ENCODE peak calls at places on chromosomes 1 and 21, in nine cellular contexts. M is mucosa of descending colon, A is colonic mucosa, L is left ventricle myocardium inferior, I is brain microvascular endothelial cell, P is fibroblast of lung, V is lower leg skin, X is dorsolateral prefrontal cortex, U is tibial artery. R is an unnamed sample.

GRCh38 chr1:113887776-113888175 is 395 bp upstream of the BCL2L15 start:
- DNase-seq in M (no peak), P (no peak), L (no peak), X (no peak), A (no peak), I (no peak), U (no peak), V (no peak), R (no peak)

GRCh38 chr1:22318279-22318983 is 133.2 kb upstream of the ZBTB40 start:
- DNase-seq in A (no peak), M (no peak), X (no peak), U (no peak), L (no peak), I (no peak), P (no peak), V (no peak), R (no peak)

GRCh38 chr1:181089777-181090505 is 1.4 kb downstream of the IER5 start:
- DNase-seq in I (no peak), V (peak), M (peak), A (peak), P (peak), L (peak), X (peak), U (peak), R (peak)

GRCh38 chr1:180598333-180598979 is 33.4 kb upstream of the XPR1 start:
- DNase-seq in M (peak), U (no peak), V (no peak), L (no peak), A (peak), X (no peak), I (no peak), P (peak), R (no peak)

GRCh38 chr1:228393268-228393699 is 13.4 kb downstream of the TRIM11 start:
- DNase-seq in I (peak), M (peak), P (peak), A (no peak), L (peak), X (no peak), V (no peak), U (peak), R (peak)

GRCh38 chr1:71093938-71094337 is 13.1 kb upstream of the ZRANB2 start:
- DNase-seq in M (no peak), P (peak), U (no peak), A (no peak), I (no peak), X (no peak), V (no peak), L (no peak), R (no peak)

GRCh38 chr1:70504821-70505193 is 93.7 kb downstream of the CTH start:
- DNase-seq in X (no peak), M (peak), I (peak), L (no peak), P (peak), A (no peak), U (no peak), V (no peak), R (peak)

GRCh38 chr1:1162597-1163537 is 10.8 kb upstream of the TTLL10 start:
- DNase-seq in U (no peak), I (no peak), V (no peak), M (peak), X (no peak), L (no peak), A (peak), P (no peak), R (no peak)

GRCh38 chr1:11979453-11979817 is 809 bp upstream of the MFN2 start:
- DNase-seq in L (no peak), A (no peak), U (no peak), X (no peak), V (no peak), M (no peak), P (no peak), I (no peak), R (no peak)

GRCh38 chr1:238201992-238202391 is 311.3 kb upstream of the ZP4 start:
- DNase-seq in A (no peak), V (no peak), U (no peak), I (no peak), X (no peak), P (no peak), L (no peak), M (no peak), R (no peak)

GRCh38 chr1:221718391-221719277 is 23.3 kb downstream of the DUSP10 start:
- DNase-seq in A (no peak), M (no peak), I (no peak), P (peak), L (no peak), V (no peak), X (no peak), U (no peak), R (peak)

GRCh38 chr1:30054126-30054525 is 669.3 kb downstream of the MATN1 start:
- DNase-seq in A (no peak), P (no peak), M (no peak), I (no peak), U (peak), V (no peak), L (no peak), X (no peak), R (no peak)

GRCh38 chr21:33067457-33067856 is 2.5 kb upstream of the OLIG1 start:
- DNase-seq in M (no peak), I (no peak), U (no peak), L (no peak), P (no peak), X (no peak), V (no peak), A (no peak), R (no peak)

GRCh38 chr1:246294263-246294662 is 212.8 kb downstream of the SMYD3 start:
- DNase-seq in A (no peak), L (no peak), U (no peak), I (no peak), V (no peak), M (no peak), P (no peak), X (no peak), R (no peak)

GRCh38 chr21:33412832-33413519 is 9.8 kb downstream of the IFNGR2 start:
- DNase-seq in X (no peak), V (no peak), L (no peak), P (no peak), A (peak), I (no peak), U (no peak), M (peak), R (no peak)

GRCh38 chr1:51924455-51924854 is 45.9 kb upstream of the NRDC start:
- DNase-seq in I (peak), A (no peak), L (no peak), M (no peak), X (no peak), V (no peak), U (no peak), P (peak), R (peak)

GRCh38 chr1:227885135-227885647 is 62.5 kb downstream of the WNT9A start:
- DNase-seq in I (no peak), L (no peak), V (peak), P (no peak), M (no peak), X (no peak), U (peak), A (peak), R (no peak)

GRCh38 chr1:205576011-205576410 is 55.8 kb downstream of the ELK4 start:
- DNase-seq in L (no peak), U (no peak), V (no peak), P (no peak), M (no peak), X (peak), A (peak), I (no peak), R (no peak)

GRCh38 chr21:29441651-29442050 is 142.9 kb downstream of the BACH1 start:
- DNase-seq in V (no peak), M (no peak), P (peak), U (no peak), A (no peak), L (no peak), X (no peak), I (no peak), R (no peak)

GRCh38 chr1:30596891-30597290 is 126.5 kb downstream of the MATN1 start:
- DNase-seq in M (no peak), P (no peak), L (no peak), A (no peak), V (no peak), I (no peak), U (peak), X (no peak), R (no peak)

GRCh38 chr1:151393583-151393982 is 5.8 kb upstream of the PSMB4 start:
- DNase-seq in V (no peak), I (no peak), X (no peak), P (no peak), L (no peak), M (no peak), U (no peak), A (no peak), R (no peak)

GRCh38 chr21:45867041-45867630 is 114.4 kb upstream of the COL6A1 start:
- DNase-seq in I (no peak), V (no peak), U (no peak), X (no peak), M (no peak), P (no peak), A (no peak), L (no peak), R (no peak)

GRCh38 chr1:170520601-170521000 is 11.4 kb upstream of the GORAB start:
- DNase-seq in U (no peak), A (no peak), M (no peak), V (no peak), X (no peak), P (peak), L (no peak), I (peak), R (peak)
- H3K4me3 ChIP-seq in U (no peak), A (no peak), M (no peak), V (no peak), X (no peak), P (no peak), L (no peak), I (no peak), R (no peak)

GRCh38 chr1:219927956-219928790 is at the start of gene SLC30A10:
- DNase-seq in P (peak), M (peak), X (peak), L (no peak), A (peak), U (no peak), I (no peak), V (no peak), R (no peak)
- TF ChIP-seq CTCF in P (no peak), M (no peak), X (peak), L (no peak), A (no peak), U (no peak), I (peak), V (no peak), R (no peak)

GRCh38 chr1:94094466-94095111 is 26.4 kb downstream of the ABCA4 start:
- DNase-seq in A (peak), U (peak), I (peak), M (peak), P (peak), V (peak), L (peak), X (peak), R (peak)
- H3K4me3 ChIP-seq in A (no peak), U (peak), I (no peak), M (no peak), P (peak), V (no peak), L (peak), X (no peak), R (no peak)

DNA sequence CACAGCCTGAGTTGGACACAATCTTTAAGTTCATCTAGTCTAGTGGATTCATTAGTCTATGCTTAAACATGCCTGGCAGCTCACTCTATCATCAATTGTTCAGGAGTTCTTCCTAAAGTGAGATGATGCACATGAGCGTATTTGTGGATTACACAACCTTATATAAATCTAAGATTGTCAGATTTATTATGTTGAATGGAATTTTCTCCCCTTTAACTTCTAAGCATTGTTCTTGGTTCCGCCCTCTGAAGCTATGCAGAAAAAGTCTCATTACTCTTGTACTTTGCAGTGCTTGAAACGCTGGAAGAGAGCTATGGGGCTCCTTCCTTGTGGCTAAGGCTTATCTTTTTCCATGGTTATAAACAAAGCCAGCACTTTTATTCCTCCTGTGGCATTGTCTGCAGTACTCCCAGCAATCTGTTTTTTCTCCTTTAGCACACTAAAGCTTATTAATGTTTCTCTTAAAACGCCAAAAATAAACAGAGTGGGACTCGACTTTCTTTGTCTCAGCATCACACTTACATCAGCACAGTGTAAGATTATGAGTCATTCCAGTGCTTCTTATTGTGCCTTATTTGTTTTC is 316.8 kb upstream of the CAMK1G start:
- DNase-seq in V (no peak), P (peak), U (no peak), L (no peak), A (no peak), M (no peak), I (no peak), X (no peak), R (no peak)
- TF ChIP-seq CTCF in V (no peak), P (no peak), U (no peak), L (no peak), A (no peak), M (no peak), I (no peak), X (no peak), R (no peak)